ENCODE peak calls at places on chromosomes 2 and 18, in ten cellular contexts. J, C, V, D, P, G, L, A, O and E are unnamed samples.

GRCh38 chr2:188369365-188369764 is 77.7 kb downstream of the GULP1 start:
- DNase-seq in J (peak), C (no peak), V (peak), D (peak), P (no peak), G (no peak), L (peak), A (no peak), O (peak), E (no peak)

GRCh38 chr2:47695800-47696477 is 87.0 kb upstream of the MSH6 start:
- DNase-seq in J (no peak), C (no peak), V (no peak), D (no peak), P (no peak), G (no peak), L (no peak), A (no peak), O (no peak), E (no peak)

GRCh38 chr2:29616569-29616968 is 304.8 kb downstream of the ALK start:
- DNase-seq in J (no peak), C (no peak), V (no peak), D (no peak), P (no peak), G (no peak), L (no peak), A (no peak), O (no peak), E (no peak)

GRCh38 chr2:171150694-171151285 is 9.9 kb downstream of the TLK1 start:
- DNase-seq in J (no peak), C (no peak), V (no peak), D (no peak), P (no peak), G (no peak), L (no peak), A (no peak), O (no peak), E (no peak)

GRCh38 chr2:3461781-3462492 is 57.4 kb downstream of the ADI1 start:
- DNase-seq in J (no peak), C (no peak), V (peak), D (peak), P (no peak), G (peak), L (peak), A (no peak), O (no peak), E (no peak)

GRCh38 chr2:239307921-239308620 is 92.7 kb downstream of the HDAC4 start:
- DNase-seq in J (no peak), C (no peak), V (no peak), D (no peak), P (no peak), G (no peak), L (no peak), A (no peak), O (no peak), E (no peak)

GRCh38 chr2:235577404-235578330 is 83.8 kb downstream of the AGAP1 start:
- DNase-seq in J (no peak), C (no peak), V (no peak), D (no peak), P (no peak), G (no peak), L (peak), A (no peak), O (no peak), E (no peak)

GRCh38 chr2:28717339-28717758 is 34.3 kb upstream of the PPP1CB start:
- DNase-seq in J (peak), C (no peak), V (peak), D (peak), P (no peak), G (no peak), L (peak), A (no peak), O (no peak), E (no peak)

GRCh38 chr2:119126650-119127049 is 31.9 kb downstream of the C1QL2 start:
- DNase-seq in J (peak), C (no peak), V (peak), D (peak), P (no peak), G (peak), L (peak), A (peak), O (peak), E (no peak)

GRCh38 chr2:173571021-173571821 is 216.5 kb downstream of the CDCA7 start:
- DNase-seq in J (peak), C (no peak), V (peak), D (peak), P (no peak), G (no peak), L (peak), A (no peak), O (no peak), E (no peak)

GRCh38 chr2:207064128-207064694 is 101.5 kb downstream of the KLF7 start:
- DNase-seq in J (no peak), C (no peak), V (no peak), D (no peak), P (no peak), G (no peak), L (no peak), A (no peak), O (no peak), E (no peak)

GRCh38 chr2:64644240-64645013 is 9.3 kb downstream of the SERTAD2 start:
- DNase-seq in J (peak), C (no peak), V (peak), D (peak), P (no peak), G (peak), L (peak), A (peak), O (peak), E (peak)

GRCh38 chr2:144084114-144084661 is 435.7 kb downstream of the ZEB2 start:
- DNase-seq in J (no peak), C (no peak), V (peak), D (no peak), P (no peak), G (no peak), L (peak), A (no peak), O (no peak), E (no peak)

GRCh38 chr2:236162031-236162803 is 6.0 kb downstream of the GBX2 start:
- DNase-seq in J (no peak), C (no peak), V (no peak), D (no peak), P (no peak), G (no peak), L (no peak), A (no peak), O (peak), E (no peak)

GRCh38 chr2:118865106-118865505 is 17.7 kb upstream of the EN1 start:
- DNase-seq in J (no peak), C (no peak), V (peak), D (peak), P (peak), G (no peak), L (peak), A (no peak), O (peak), E (no peak)

GRCh38 chr18:31064130-31064529 is 21.6 kb upstream of the DSC3 start:
- DNase-seq in J (no peak), C (no peak), V (no peak), D (no peak), P (no peak), G (no peak), L (no peak), A (no peak), O (no peak), E (no peak)

GRCh38 chr18:9916067-9916684 is 2.4 kb downstream of the VAPA start:
- DNase-seq in J (no peak), C (no peak), V (no peak), D (peak), P (no peak), G (no peak), L (peak), A (no peak), O (no peak), E (no peak)

GRCh38 chr2:39275016-39275415 is 31.2 kb upstream of the CDKL4 start:
- DNase-seq in J (no peak), C (no peak), V (no peak), D (no peak), P (no peak), G (no peak), L (no peak), A (no peak), O (no peak), E (no peak)

GRCh38 chr2:99297990-99298389 is 3.0 kb downstream of the LYG1 start:
- DNase-seq in J (no peak), C (no peak), V (no peak), D (no peak), P (no peak), G (no peak), L (peak), A (no peak), O (no peak), E (no peak)

GRCh38 chr18:55779711-55780590 is 192.0 kb upstream of the TCF4 start:
- DNase-seq in J (no peak), C (no peak), V (no peak), D (peak), P (no peak), G (peak), L (peak), A (no peak), O (no peak), E (peak)

GRCh38 chr2:43495727-43496126 is 100.1 kb downstream of the THADA start:
- DNase-seq in J (no peak), C (no peak), V (no peak), D (no peak), P (no peak), G (no peak), L (peak), A (no peak), O (no peak), E (no peak)

GRCh38 chr2:218897394-218898108 is 16.9 kb downstream of the WNT10A start:
- DNase-seq in J (no peak), C (no peak), V (no peak), D (peak), P (no peak), G (no peak), L (no peak), A (no peak), O (no peak), E (no peak)

GRCh38 chr18:41989508-41989907 is 34.5 kb downstream of the PIK3C3 start:
- DNase-seq in J (no peak), C (no peak), V (no peak), D (no peak), P (no peak), G (no peak), L (no peak), A (no peak), O (no peak), E (no peak)

GRCh38 chr2:17208511-17208910 is 309.7 kb downstream of the RAD51AP2 start:
- DNase-seq in J (no peak), C (no peak), V (no peak), D (no peak), P (no peak), G (no peak), L (peak), A (no peak), O (no peak), E (no peak)

GRCh38 chr2:121213386-121213785 is 71.6 kb downstream of the TFCP2L1 start:
- DNase-seq in J (peak), C (no peak), V (no peak), D (no peak), P (no peak), G (no peak), L (no peak), A (no peak), O (no peak), E (no peak)

GRCh38 chr2:182509-183122 is 81.2 kb downstream of the SH3YL1 start:
- DNase-seq in J (no peak), C (no peak), V (no peak), D (peak), P (no peak), G (no peak), L (no peak), A (no peak), O (no peak), E (no peak)

GRCh38 chr2:9739508-9739907 is 103.8 kb upstream of the TAF1B start:
- DNase-seq in J (peak), C (peak), V (no peak), D (no peak), P (no peak), G (peak), L (peak), A (peak), O (no peak), E (no peak)

GRCh38 chr2:120133572-120134244 is 89.5 kb downstream of the TMEM185B start:
- DNase-seq in J (no peak), C (no peak), V (no peak), D (no peak), P (no peak), G (no peak), L (no peak), A (no peak), O (no peak), E (no peak)

GRCh38 chr18:26185267-26185666 is 41.0 kb upstream of the TAF4B start:
- DNase-seq in J (no peak), C (no peak), V (peak), D (peak), P (no peak), G (no peak), L (no peak), A (no peak), O (peak), E (no peak)

GRCh38 chr18:12863687-12864086 is 20.4 kb downstream of the PTPN2 start:
- DNase-seq in J (no peak), C (no peak), V (no peak), D (no peak), P (no peak), G (no peak), L (no peak), A (no peak), O (no peak), E (no peak)

GRCh38 chr18:51185075-51185474 is 12.4 kb downstream of the MEX3C start:
- DNase-seq in J (no peak), C (no peak), V (no peak), D (no peak), P (no peak), G (no peak), L (no peak), A (no peak), O (no peak), E (no peak)

GRCh38 chr18:60062396-60062795 is 162.6 kb downstream of the PMAIP1 start:
- DNase-seq in J (no peak), C (no peak), V (no peak), D (no peak), P (no peak), G (no peak), L (no peak), A (no peak), O (no peak), E (no peak)

GRCh38 chr2:234403074-234403473 is 93.8 kb downstream of the ARL4C start:
- DNase-seq in J (no peak), C (no peak), V (no peak), D (no peak), P (no peak), G (no peak), L (peak), A (no peak), O (no peak), E (no peak)

GRCh38 chr18:75456277-75456676 is 28.8 kb upstream of the SMIM21 start:
- DNase-seq in J (no peak), C (no peak), V (no peak), D (peak), P (no peak), G (peak), L (no peak), A (peak), O (no peak), E (no peak)

GRCh38 chr2:150462772-150463171 is 24.7 kb downstream of the RND3 start:
- DNase-seq in J (no peak), C (no peak), V (no peak), D (no peak), P (no peak), G (no peak), L (no peak), A (no peak), O (no peak), E (no peak)

GRCh38 chr2:236109473-236109872 is 58.7 kb downstream of the GBX2 start:
- DNase-seq in J (no peak), C (no peak), V (no peak), D (no peak), P (no peak), G (no peak), L (no peak), A (no peak), O (no peak), E (no peak)

GRCh38 chr2:61726456-61727209 is 127.2 kb downstream of the FAM161A start:
- DNase-seq in J (no peak), C (no peak), V (peak), D (peak), P (no peak), G (no peak), L (no peak), A (no peak), O (no peak), E (no peak)